ENCODE peak calls at places on chromosomes 16 and 17, in six cellular contexts. H is Karpas-422, D is lower leg skin, V is AG09309, B is trophoblast cell, J is germinal center. Q is an unnamed sample.
A peak's percentile ranks its signal among the peaks of the same experiment; 100 is the strongest.

GRCh38 chr17:11245187-11245586 is 4.2 kb downstream of the SHISA6 start:
- DNase-seq in V (no peak), H (no peak), D (no peak), B (no peak), J (no peak), Q (no peak)

GRCh38 chr17:7296189-7296861 is 1.9 kb upstream of the YBX2 start:
- DNase-seq in D (peak; percentile 69), J (peak; percentile 65), B (peak; percentile 88), H (peak; percentile 90), V (no peak), Q (peak; percentile 83)

GRCh38 chr16:1668612-1669319 is 9.3 kb upstream of the JPT2 start:
- DNase-seq in D (no peak), H (no peak), V (no peak), J (no peak), B (no peak), Q (no peak)

GRCh38 chr17:66523378-66524174 is 221.2 kb downstream of the PRKCA start:
- DNase-seq in V (no peak), B (no peak), J (no peak), D (no peak), H (no peak), Q (no peak)

GRCh38 chr17:75367312-75367711 is 38.2 kb downstream of the GRB2 start:
- DNase-seq in V (no peak), B (peak; percentile 36), J (no peak), D (no peak), H (no peak), Q (no peak)

GRCh38 chr17:75570772-75571171 is 16.8 kb upstream of the MYO15B start:
- DNase-seq in H (no peak), B (no peak), D (no peak), V (no peak), J (no peak), Q (no peak)

GRCh38 chr17:79667121-79667715 is 56.4 kb upstream of the RBFOX3 start:
- DNase-seq in H (no peak), B (no peak), J (no peak), V (no peak), D (no peak), Q (no peak)

GRCh38 chr17:35238817-35239216 is 4.1 kb upstream of the SLFN5 start:
- DNase-seq in D (no peak), J (no peak), B (no peak), H (no peak), V (no peak), Q (no peak)

GRCh38 chr16:74800216-74800871 is 25.7 kb upstream of the FA2H start:
- DNase-seq in H (no peak), B (no peak), V (no peak), D (no peak), J (no peak), Q (no peak)

GRCh38 chr17:62092784-62093183 is 27.7 kb upstream of the MED13 start:
- DNase-seq in H (no peak), B (no peak), V (no peak), D (no peak), J (no peak), Q (no peak)

GRCh38 chr17:18005496-18005895 is 32.8 kb downstream of the DRC3 start:
- DNase-seq in D (no peak), H (no peak), J (no peak), V (no peak), B (peak; percentile 61), Q (no peak)

GRCh38 chr17:58046230-58047094 is 36.8 kb upstream of the DYNLL2 start:
- DNase-seq in J (no peak), V (no peak), D (no peak), B (no peak), H (no peak), Q (no peak)

GRCh38 chr17:7221281-7222092 is 1.7 kb downstream of the ACADVL start:
- DNase-seq in J (no peak), H (peak; percentile 57), D (no peak), V (no peak), B (no peak), Q (no peak)

GRCh38 chr17:61415374-61416210 is 15.9 kb downstream of the TBX2 start:
- DNase-seq in H (no peak), V (no peak), J (peak; percentile 2), D (no peak), B (no peak), Q (no peak)

GRCh38 chr17:67390006-67390645 is 13.0 kb downstream of the PITPNC1 start:
- DNase-seq in B (no peak), D (no peak), V (no peak), H (no peak), J (no peak), Q (no peak)

GRCh38 chr17:74325743-74326379 is at the start of gene KIF19:
- DNase-seq in D (no peak), H (no peak), V (no peak), J (peak; percentile 55), B (no peak), Q (no peak)

GRCh38 chr16:72800524-72800923 is 247.4 kb downstream of the ZFHX3 start:
- DNase-seq in H (no peak), V (no peak), J (no peak), B (no peak), D (no peak), Q (no peak)

GRCh38 chr16:27291106-27291505 is 22.5 kb upstream of the NSMCE1 start:
- DNase-seq in V (no peak), B (no peak), H (no peak), D (no peak), J (no peak), Q (no peak)

GRCh38 chr17:29577778-29578211 is 9.3 kb downstream of the TP53I13 start:
- DNase-seq in H (no peak), B (no peak), V (no peak), J (no peak), D (peak; percentile 14), Q (no peak)

Q was measured in NCI-H748 treated with DMSO at 0.1 percent for 48 hours.